ENCODE peak calls at places on chromosomes 1 and 21, in seven cellular contexts. R is stimulated activated naive CD8-positive, alpha-beta T cell treated with anti-CD3 and anti-CD28 coated beads, Interleukin-15, amount 100 ng/mL, for 72 hours; U is neural crest cell; Y is effector memory CD4-positive, alpha-beta T cell; M is stimulated activated CD4-positive, alpha-beta T cell treated with anti-CD3 and anti-CD28 coated beads, Interleukin-15, amount 100 ng/mL, for 1 hour; O is left ventricle myocardium superior; N is non-pigmented ciliary epithelial cell. D is an unnamed sample.

GRCh38 chr1:103109291-103109920 is 1.1 kb upstream of the COL11A1 start:
- DNase-seq in R (no peak), U (no peak), Y (no peak), M (no peak), O (no peak), N (no peak), D (no peak)

GRCh38 chr1:43822040-43822439 is 111.6 kb upstream of the ARTN start:
- DNase-seq in R (no peak), U (no peak), Y (no peak), M (no peak), O (no peak), N (no peak), D (peak; percentile 92)

GRCh38 chr1:74652711-74653131 is 20.9 kb downstream of the ERICH3 start:
- DNase-seq in R (no peak), U (no peak), Y (no peak), M (no peak), O (no peak), N (peak; percentile 75), D (no peak)

GRCh38 chr1:110339427-110340206 is 440 bp downstream of the RBM15 start:
- DNase-seq in R (peak; percentile 52), U (no peak), Y (peak; percentile 39), M (peak; percentile 27), O (peak; percentile 67), N (no peak), D (peak; percentile 26)

GRCh38 chr1:31793586-31794285 is 22.1 kb downstream of the SPOCD1 start:
- DNase-seq in R (no peak), U (no peak), Y (no peak), M (no peak), O (no peak), N (no peak), D (no peak)

GRCh38 chr1:6353948-6354658 is 39.5 kb downstream of the ACOT7 start:
- DNase-seq in R (no peak), U (no peak), Y (no peak), M (no peak), O (peak; percentile 80), N (no peak), D (no peak)

GRCh38 chr21:46634966-46635323 is 529 bp upstream of the PRMT2 start:
- DNase-seq in R (no peak), U (no peak), Y (no peak), M (no peak), O (no peak), N (peak; percentile 56), D (peak; percentile 84)

GRCh38 chr1:219880765-219881457 is 47.4 kb downstream of the SLC30A10 start:
- DNase-seq in R (no peak), U (no peak), Y (no peak), M (no peak), O (no peak), N (no peak), D (no peak)

GRCh38 chr1:208228026-208228425 is 16.2 kb downstream of the PLXNA2 start:
- DNase-seq in R (no peak), U (no peak), Y (no peak), M (no peak), O (no peak), N (no peak), D (no peak)

GRCh38 chr1:34884961-34885360 is 25.4 kb upstream of the SMIM12 start:
- DNase-seq in R (no peak), U (no peak), Y (no peak), M (no peak), O (no peak), N (no peak), D (no peak)

GRCh38 chr1:174218983-174219382 is 59.7 kb downstream of the RABGAP1L start:
- DNase-seq in R (no peak), U (no peak), Y (no peak), M (no peak), O (no peak), N (no peak), D (no peak)

GRCh38 chr1:226405411-226405988 is 2.4 kb downstream of the PARP1 start:
- DNase-seq in R (no peak), U (no peak), Y (no peak), M (no peak), O (no peak), N (no peak), D (no peak)

GRCh38 chr1:160521554-160521953 is 1.5 kb downstream of the SLAMF6 start:
- DNase-seq in R (no peak), U (no peak), Y (no peak), M (no peak), O (no peak), N (no peak), D (no peak)

GRCh38 chr1:184824716-184825323 is 70.2 kb upstream of the EDEM3 start:
- DNase-seq in R (no peak), U (no peak), Y (no peak), M (no peak), O (no peak), N (no peak), D (no peak)

GRCh38 chr1:116179398-116179797 is 68.2 kb downstream of the MAB21L3 start:
- DNase-seq in R (no peak), U (no peak), Y (no peak), M (no peak), O (no peak), N (no peak), D (no peak)

GRCh38 chr1:206958154-206958553 is 11.9 kb upstream of the PIGR start:
- DNase-seq in R (no peak), U (no peak), Y (no peak), M (no peak), O (no peak), N (no peak), D (no peak)

GRCh38 chr21:25421327-25422028 is 185.8 kb downstream of the MRPL39 start:
- DNase-seq in R (peak; percentile 66), U (no peak), Y (peak; percentile 19), M (peak; percentile 18), O (no peak), N (peak; percentile 28), D (peak; percentile 39)

GRCh38 chr1:19872190-19872589 is 10.0 kb upstream of the OTUD3 start:
- DNase-seq in R (no peak), U (no peak), Y (no peak), M (no peak), O (no peak), N (no peak), D (no peak)

GRCh38 chr1:46394108-46394871 is at the start of gene FAAH:
- DNase-seq in R (peak; percentile 63), U (peak; percentile 68), Y (no peak), M (peak; percentile 40), O (peak; percentile 79), N (no peak), D (no peak)

GRCh38 chr1:55213885-55214213 is 1.3 kb downstream of the USP24 start:
- DNase-seq in R (peak; percentile 29), U (no peak), Y (no peak), M (peak; percentile 8), O (no peak), N (no peak), D (no peak)

GRCh38 chr1:242025681-242026080 is 26.8 kb upstream of the MAP1LC3C start:
- DNase-seq in R (no peak), U (peak; percentile 12), Y (no peak), M (no peak), O (no peak), N (no peak), D (no peak)

GRCh38 chr1:33560680-33561079 is 88.2 kb downstream of the ZSCAN20 start:
- DNase-seq in R (no peak), U (no peak), Y (no peak), M (no peak), O (no peak), N (no peak), D (no peak)

GRCh38 chr1:71081697-71082080 is 854 bp upstream of the ZRANB2 start:
- DNase-seq in R (no peak), U (no peak), Y (no peak), M (no peak), O (peak; percentile 33), N (no peak), D (no peak)

GRCh38 chr21:15797577-15798363 is 68.0 kb downstream of the USP25 start:
- DNase-seq in R (no peak), U (no peak), Y (no peak), M (no peak), O (no peak), N (no peak), D (no peak)

GRCh38 chr1:75985827-75986226 is 53.6 kb upstream of the ASB17 start:
- DNase-seq in R (no peak), U (no peak), Y (no peak), M (no peak), O (no peak), N (no peak), D (no peak)

GRCh38 chr1:32339363-32339978 is 3.4 kb upstream of the MARCKSL1 start:
- DNase-seq in R (no peak), U (no peak), Y (no peak), M (no peak), O (peak; percentile 23), N (no peak), D (no peak)

D was measured in HS-27A.